ENCODE peak calls at places on chromosomes 5 and 9, in ten cellular contexts. One of them, this sample, is unnamed.

GRCh38 chr9:25678147-25678666 is at the start of gene TUSC1:
- DNase-seq in esophagus muscularis mucosa: peak
- DNase-seq in lower leg skin: peak
- DNase-seq in IMR-90: peak
- DNase-seq in tibial nerve: peak
- DNase-seq in Peyer's patch: peak
- DNase-seq in stomach: peak
- DNase-seq in heart left ventricle: peak
- DNase-seq in A549: peak
- DNase-seq in adrenal gland: peak
- DNase-seq in this sample: peak

GRCh38 chr5:132526290-132526973 is 16.9 kb downstream of the IL5 start:
- DNase-seq in tibial nerve: no peak
- DNase-seq in IMR-90: peak
- DNase-seq in heart left ventricle: peak
- DNase-seq in esophagus muscularis mucosa: no peak
- DNase-seq in lower leg skin: no peak
- DNase-seq in stomach: peak
- DNase-seq in Peyer's patch: peak
- DNase-seq in adrenal gland: peak
- DNase-seq in A549: peak
- DNase-seq in this sample: no peak

GRCh38 chr9:105425817-105426433 is 21.9 kb upstream of the FSD1L start:
- DNase-seq in lower leg skin: no peak
- DNase-seq in A549: peak
- DNase-seq in heart left ventricle: no peak
- DNase-seq in Peyer's patch: no peak
- DNase-seq in adrenal gland: no peak
- DNase-seq in stomach: no peak
- DNase-seq in esophagus muscularis mucosa: no peak
- DNase-seq in tibial nerve: no peak
- DNase-seq in IMR-90: peak
- DNase-seq in this sample: no peak

GRCh38 chr9:79796411-79796810 is 224.6 kb downstream of the TLE4 start:
- DNase-seq in Peyer's patch: no peak
- DNase-seq in stomach: no peak
- DNase-seq in IMR-90: no peak
- DNase-seq in heart left ventricle: no peak
- DNase-seq in tibial nerve: no peak
- DNase-seq in esophagus muscularis mucosa: no peak
- DNase-seq in lower leg skin: no peak
- DNase-seq in A549: no peak
- DNase-seq in adrenal gland: no peak
- DNase-seq in this sample: no peak

GRCh38 chr9:130912932-130913598 is 16.5 kb upstream of the QRFP start:
- DNase-seq in adrenal gland: no peak
- DNase-seq in lower leg skin: no peak
- DNase-seq in stomach: no peak
- DNase-seq in esophagus muscularis mucosa: no peak
- DNase-seq in Peyer's patch: no peak
- DNase-seq in heart left ventricle: no peak
- DNase-seq in tibial nerve: peak
- DNase-seq in IMR-90: peak
- DNase-seq in A549: no peak
- DNase-seq in this sample: no peak

GRCh38 chr9:119951591-119951990 is 582.4 kb upstream of the BRINP1 start:
- DNase-seq in heart left ventricle: no peak
- DNase-seq in esophagus muscularis mucosa: no peak
- DNase-seq in IMR-90: no peak
- DNase-seq in A549: no peak
- DNase-seq in Peyer's patch: no peak
- DNase-seq in lower leg skin: no peak
- DNase-seq in adrenal gland: no peak
- DNase-seq in tibial nerve: no peak
- DNase-seq in stomach: no peak
- DNase-seq in this sample: no peak

GRCh38 chr5:168808217-168808616 is 229.0 kb upstream of the PANK3 start:
- DNase-seq in stomach: no peak
- DNase-seq in esophagus muscularis mucosa: no peak
- DNase-seq in IMR-90: no peak
- DNase-seq in tibial nerve: no peak
- DNase-seq in Peyer's patch: no peak
- DNase-seq in lower leg skin: no peak
- DNase-seq in adrenal gland: no peak
- DNase-seq in A549: no peak
- DNase-seq in heart left ventricle: no peak
- DNase-seq in this sample: no peak

GRCh38 chr9:101119206-101119819 is 90.8 kb downstream of the PLPPR1 start:
- DNase-seq in stomach: peak
- DNase-seq in adrenal gland: peak
- DNase-seq in lower leg skin: no peak
- DNase-seq in esophagus muscularis mucosa: no peak
- DNase-seq in heart left ventricle: peak
- DNase-seq in tibial nerve: no peak
- DNase-seq in IMR-90: no peak
- DNase-seq in A549: peak
- DNase-seq in Peyer's patch: peak
- DNase-seq in this sample: no peak

GRCh38 chr9:109794361-109795012 is 14.5 kb downstream of the PALM2AKAP2 start:
- DNase-seq in lower leg skin: no peak
- DNase-seq in Peyer's patch: no peak
- DNase-seq in esophagus muscularis mucosa: no peak
- DNase-seq in A549: no peak
- DNase-seq in stomach: no peak
- DNase-seq in IMR-90: peak
- DNase-seq in tibial nerve: no peak
- DNase-seq in adrenal gland: peak
- DNase-seq in heart left ventricle: no peak
- DNase-seq in this sample: no peak

GRCh38 chr9:109796081-109796480 is 16.1 kb downstream of the PALM2AKAP2 start:
- DNase-seq in Peyer's patch: no peak
- DNase-seq in esophagus muscularis mucosa: no peak
- DNase-seq in A549: no peak
- DNase-seq in stomach: no peak
- DNase-seq in adrenal gland: no peak
- DNase-seq in tibial nerve: no peak
- DNase-seq in heart left ventricle: no peak
- DNase-seq in lower leg skin: no peak
- DNase-seq in IMR-90: no peak
- DNase-seq in this sample: no peak

GRCh38 chr9:109793921-109794320 is 13.9 kb downstream of the PALM2AKAP2 start:
- DNase-seq in IMR-90: no peak
- DNase-seq in Peyer's patch: no peak
- DNase-seq in esophagus muscularis mucosa: no peak
- DNase-seq in tibial nerve: no peak
- DNase-seq in lower leg skin: no peak
- DNase-seq in stomach: no peak
- DNase-seq in heart left ventricle: no peak
- DNase-seq in adrenal gland: no peak
- DNase-seq in A549: no peak
- DNase-seq in this sample: no peak

GRCh38 chr9:109797006-109797405 is 17.0 kb downstream of the PALM2AKAP2 start:
- DNase-seq in Peyer's patch: no peak
- DNase-seq in adrenal gland: no peak
- DNase-seq in lower leg skin: no peak
- DNase-seq in stomach: no peak
- DNase-seq in heart left ventricle: no peak
- DNase-seq in A549: no peak
- DNase-seq in IMR-90: no peak
- DNase-seq in tibial nerve: no peak
- DNase-seq in esophagus muscularis mucosa: no peak
- DNase-seq in this sample: no peak

GRCh38 chr9:109795613-109796012 is 15.6 kb downstream of the PALM2AKAP2 start:
- DNase-seq in A549: no peak
- DNase-seq in lower leg skin: no peak
- DNase-seq in tibial nerve: no peak
- DNase-seq in IMR-90: no peak
- DNase-seq in esophagus muscularis mucosa: no peak
- DNase-seq in heart left ventricle: no peak
- DNase-seq in adrenal gland: no peak
- DNase-seq in Peyer's patch: no peak
- DNase-seq in stomach: no peak
- DNase-seq in this sample: no peak
- TF ChIP-seq POLR2A in A549: no peak
- TF ChIP-seq POLR2A in lower leg skin: no peak
- TF ChIP-seq POLR2A in tibial nerve: no peak
- TF ChIP-seq POLR2A in IMR-90: no peak
- TF ChIP-seq POLR2A in esophagus muscularis mucosa: no peak
- TF ChIP-seq POLR2A in heart left ventricle: no peak
- TF ChIP-seq POLR2A in adrenal gland: no peak
- TF ChIP-seq POLR2A in Peyer's patch: no peak
- TF ChIP-seq POLR2A in stomach: no peak
- TF ChIP-seq POLR2A in this sample: no peak

DNA sequence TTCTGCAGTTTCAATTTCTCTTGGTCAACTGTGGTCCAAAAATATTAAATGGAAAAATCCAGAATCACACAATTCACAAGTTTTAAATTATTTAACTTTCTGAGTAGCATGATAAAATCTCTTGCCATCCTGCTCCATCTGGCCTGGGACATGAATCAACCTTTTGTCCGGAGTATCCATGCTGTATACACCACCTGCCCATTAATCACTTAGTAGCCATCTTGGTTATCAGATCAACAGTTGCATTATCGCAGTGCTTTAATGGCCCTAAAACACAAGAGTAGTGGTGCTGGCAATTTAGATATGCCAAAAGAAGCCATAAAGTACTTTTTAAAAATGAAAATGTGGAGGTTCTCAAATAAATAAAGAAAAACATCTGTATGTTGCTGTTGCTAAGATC is 25.3 kb downstream of the EFCAB9 start:
- DNase-seq in A549: no peak
- DNase-seq in stomach: no peak
- DNase-seq in adrenal gland: no peak
- DNase-seq in tibial nerve: no peak
- DNase-seq in heart left ventricle: no peak
- DNase-seq in esophagus muscularis mucosa: no peak
- DNase-seq in IMR-90: no peak
- DNase-seq in Peyer's patch: no peak
- DNase-seq in lower leg skin: no peak
- DNase-seq in this sample: no peak
- TF ChIP-seq POLR2A in A549: no peak
- TF ChIP-seq POLR2A in stomach: no peak
- TF ChIP-seq POLR2A in adrenal gland: no peak
- TF ChIP-seq POLR2A in tibial nerve: no peak
- TF ChIP-seq POLR2A in heart left ventricle: no peak
- TF ChIP-seq POLR2A in esophagus muscularis mucosa: no peak
- TF ChIP-seq POLR2A in IMR-90: no peak
- TF ChIP-seq POLR2A in Peyer's patch: no peak
- TF ChIP-seq POLR2A in lower leg skin: no peak
- TF ChIP-seq POLR2A in this sample: no peak

GRCh38 chr9:132669636-132670358 is at the start of gene DDX31:
- DNase-seq in A549: peak
- DNase-seq in adrenal gland: peak
- DNase-seq in tibial nerve: peak
- DNase-seq in lower leg skin: peak
- DNase-seq in heart left ventricle: peak
- DNase-seq in IMR-90: peak
- DNase-seq in stomach: peak
- DNase-seq in esophagus muscularis mucosa: peak
- DNase-seq in Peyer's patch: peak
- DNase-seq in this sample: peak

GRCh38 chr9:132672413-132672690 is 2.1 kb downstream of the GTF3C4 start:
- DNase-seq in A549: peak
- DNase-seq in heart left ventricle: no peak
- DNase-seq in stomach: no peak
- DNase-seq in adrenal gland: no peak
- DNase-seq in Peyer's patch: no peak
- DNase-seq in IMR-90: peak
- DNase-seq in tibial nerve: no peak
- DNase-seq in esophagus muscularis mucosa: no peak
- DNase-seq in lower leg skin: no peak
- DNase-seq in this sample: no peak

GRCh38 chr9:132670359-132670815 is at the start of gene GTF3C4:
- DNase-seq in esophagus muscularis mucosa: peak
- DNase-seq in tibial nerve: peak
- DNase-seq in heart left ventricle: peak
- DNase-seq in lower leg skin: peak
- DNase-seq in Peyer's patch: peak
- DNase-seq in A549: peak
- DNase-seq in adrenal gland: peak
- DNase-seq in IMR-90: peak
- DNase-seq in stomach: peak
- DNase-seq in this sample: peak

GRCh38 chr9:132671620-132672412 is 1.6 kb downstream of the GTF3C4 start:
- DNase-seq in Peyer's patch: no peak
- DNase-seq in heart left ventricle: no peak
- DNase-seq in tibial nerve: no peak
- DNase-seq in stomach: no peak
- DNase-seq in esophagus muscularis mucosa: no peak
- DNase-seq in IMR-90: peak
- DNase-seq in lower leg skin: no peak
- DNase-seq in A549: no peak
- DNase-seq in adrenal gland: no peak
- DNase-seq in this sample: no peak

GRCh38 chr9:132670816-132671371 is 630 bp downstream of the GTF3C4 start:
- DNase-seq in lower leg skin: no peak
- DNase-seq in esophagus muscularis mucosa: no peak
- DNase-seq in adrenal gland: peak
- DNase-seq in A549: peak
- DNase-seq in IMR-90: peak
- DNase-seq in heart left ventricle: no peak
- DNase-seq in tibial nerve: no peak
- DNase-seq in stomach: no peak
- DNase-seq in Peyer's patch: peak
- DNase-seq in this sample: peak
- TF ChIP-seq POLR2A in lower leg skin: no peak
- TF ChIP-seq POLR2A in esophagus muscularis mucosa: no peak
- TF ChIP-seq POLR2A in adrenal gland: no peak
- TF ChIP-seq POLR2A in A549: no peak
- TF ChIP-seq POLR2A in IMR-90: no peak
- TF ChIP-seq POLR2A in heart left ventricle: no peak
- TF ChIP-seq POLR2A in tibial nerve: no peak
- TF ChIP-seq POLR2A in stomach: no peak
- TF ChIP-seq POLR2A in Peyer's patch: no peak
- TF ChIP-seq POLR2A in this sample: no peak

DNA sequence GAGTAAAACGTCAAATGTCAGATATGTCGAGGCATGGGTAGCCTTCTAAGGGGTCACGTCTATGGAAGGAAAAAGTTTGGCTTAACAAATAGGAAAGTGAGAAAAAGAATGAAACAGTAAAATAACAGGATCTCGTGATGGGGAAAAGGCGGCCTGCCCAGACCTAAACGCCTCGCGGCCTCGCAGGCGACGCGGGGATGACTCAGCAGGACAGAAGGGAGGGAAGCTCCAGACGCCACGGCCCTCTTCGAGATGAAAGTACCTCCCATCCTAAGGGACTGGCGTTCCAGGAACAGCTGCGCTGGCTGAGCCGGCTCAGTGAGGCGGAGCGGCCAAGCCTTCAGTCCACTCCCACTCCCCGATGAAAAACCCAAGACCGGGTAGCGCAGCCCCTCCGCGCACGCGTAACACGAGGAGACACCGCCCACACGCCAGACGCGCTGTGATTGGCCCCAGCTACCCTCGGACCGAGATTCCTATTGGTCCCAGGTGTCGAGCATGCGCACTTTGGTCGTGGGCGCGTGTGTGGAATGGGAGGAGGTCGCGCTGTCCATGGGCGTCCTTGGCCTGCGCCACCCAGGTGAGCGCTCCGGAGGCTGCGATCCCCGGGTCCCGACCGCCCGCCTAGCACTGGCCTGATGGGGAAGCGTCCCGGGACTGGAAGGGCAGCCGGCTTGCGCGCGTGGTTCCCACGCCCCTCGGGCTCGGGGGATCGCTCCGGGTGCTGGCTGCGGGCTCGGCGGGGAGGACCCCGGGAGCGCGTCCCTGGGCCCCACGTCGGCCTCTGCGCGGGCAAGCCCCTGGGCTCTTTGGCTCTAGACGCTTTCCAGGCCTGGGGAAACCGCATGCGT is 588.5 kb downstream of the MTRR start:
- DNase-seq in lower leg skin: peak
- DNase-seq in IMR-90: peak
- DNase-seq in A549: peak
- DNase-seq in adrenal gland: peak
- DNase-seq in stomach: peak
- DNase-seq in Peyer's patch: peak
- DNase-seq in heart left ventricle: peak
- DNase-seq in tibial nerve: peak
- DNase-seq in esophagus muscularis mucosa: peak
- DNase-seq in this sample: peak
- TF ChIP-seq POLR2A in lower leg skin: no peak
- TF ChIP-seq POLR2A in IMR-90: peak
- TF ChIP-seq POLR2A in A549: no peak
- TF ChIP-seq POLR2A in adrenal gland: no peak
- TF ChIP-seq POLR2A in stomach: no peak
- TF ChIP-seq POLR2A in Peyer's patch: peak
- TF ChIP-seq POLR2A in heart left ventricle: no peak
- TF ChIP-seq POLR2A in tibial nerve: peak
- TF ChIP-seq POLR2A in esophagus muscularis mucosa: peak
- TF ChIP-seq POLR2A in this sample: no peak

This sample was measured in spleen.